ENCODE peak calls at places on chromosome 22, in nine cellular contexts. One of them, this sample, is unnamed.

GRCh38 chr22:30321461-30321860 is 5.3 kb downstream of the TBC1D10A start:
- DNase-seq in amygdala: no peak
- DNase-seq in germinal center: no peak
- DNase-seq in choroid plexus epithelial cell: no peak
- DNase-seq in ACHN: no peak
- DNase-seq in stimulated activated CD4-positive, alpha-beta T cell treated with anti-CD3 and anti-CD28 coated beads, Interleukin-4, amount 100 ng/mL, for 48 hours: no peak
- DNase-seq in AML-193: no peak
- DNase-seq in upper lobe of right lung: no peak
- DNase-seq in left lobe of liver: no peak
- DNase-seq in this sample: no peak

GRCh38 chr22:23764931-23765881 is 2.4 kb downstream of the C22orf15 start:
- DNase-seq in stimulated activated CD4-positive, alpha-beta T cell treated with anti-CD3 and anti-CD28 coated beads, Interleukin-4, amount 100 ng/mL, for 48 hours: no peak
- DNase-seq in germinal center: no peak
- DNase-seq in upper lobe of right lung: no peak
- DNase-seq in amygdala: no peak
- DNase-seq in ACHN: no peak
- DNase-seq in AML-193: no peak
- DNase-seq in choroid plexus epithelial cell: no peak
- DNase-seq in left lobe of liver: peak; percentile 90
- DNase-seq in this sample: no peak

GRCh38 chr22:42261266-42261665 is 9.2 kb downstream of the TCF20 start:
- DNase-seq in left lobe of liver: no peak
- DNase-seq in ACHN: no peak
- DNase-seq in germinal center: no peak
- DNase-seq in stimulated activated CD4-positive, alpha-beta T cell treated with anti-CD3 and anti-CD28 coated beads, Interleukin-4, amount 100 ng/mL, for 48 hours: no peak
- DNase-seq in upper lobe of right lung: no peak
- DNase-seq in choroid plexus epithelial cell: peak; percentile 69
- DNase-seq in AML-193: no peak
- DNase-seq in amygdala: no peak
- DNase-seq in this sample: no peak

GRCh38 chr22:23915230-23915754 is 21.1 kb downstream of the MIF start:
- DNase-seq in ACHN: no peak
- DNase-seq in germinal center: peak; percentile 23
- DNase-seq in choroid plexus epithelial cell: no peak
- DNase-seq in AML-193: no peak
- DNase-seq in amygdala: no peak
- DNase-seq in stimulated activated CD4-positive, alpha-beta T cell treated with anti-CD3 and anti-CD28 coated beads, Interleukin-4, amount 100 ng/mL, for 48 hours: no peak
- DNase-seq in left lobe of liver: peak; percentile 27
- DNase-seq in upper lobe of right lung: no peak
- DNase-seq in this sample: no peak

GRCh38 chr22:41052661-41053490 is 39.5 kb upstream of the EP300 start:
- DNase-seq in stimulated activated CD4-positive, alpha-beta T cell treated with anti-CD3 and anti-CD28 coated beads, Interleukin-4, amount 100 ng/mL, for 48 hours: no peak
- DNase-seq in ACHN: no peak
- DNase-seq in AML-193: no peak
- DNase-seq in amygdala: no peak
- DNase-seq in germinal center: no peak
- DNase-seq in choroid plexus epithelial cell: peak; percentile 68
- DNase-seq in left lobe of liver: no peak
- DNase-seq in upper lobe of right lung: no peak
- DNase-seq in this sample: no peak

GRCh38 chr22:19988331-19988808 is 28.3 kb downstream of the ARVCF start:
- DNase-seq in germinal center: no peak
- DNase-seq in stimulated activated CD4-positive, alpha-beta T cell treated with anti-CD3 and anti-CD28 coated beads, Interleukin-4, amount 100 ng/mL, for 48 hours: no peak
- DNase-seq in amygdala: no peak
- DNase-seq in ACHN: no peak
- DNase-seq in AML-193: no peak
- DNase-seq in left lobe of liver: no peak
- DNase-seq in choroid plexus epithelial cell: no peak
- DNase-seq in upper lobe of right lung: no peak
- DNase-seq in this sample: no peak

GRCh38 chr22:46122511-46122971 is 27.8 kb upstream of the PPARA start:
- DNase-seq in amygdala: peak; percentile 43
- DNase-seq in AML-193: peak; percentile 16
- DNase-seq in ACHN: peak; percentile 55
- DNase-seq in germinal center: peak; percentile 81
- DNase-seq in choroid plexus epithelial cell: peak; percentile 65
- DNase-seq in stimulated activated CD4-positive, alpha-beta T cell treated with anti-CD3 and anti-CD28 coated beads, Interleukin-4, amount 100 ng/mL, for 48 hours: peak; percentile 73
- DNase-seq in left lobe of liver: peak; percentile 76
- DNase-seq in upper lobe of right lung: peak; percentile 88
- DNase-seq in this sample: peak; percentile 90

GRCh38 chr22:44814266-44815098 is 62.1 kb downstream of the ARHGAP8 start:
- DNase-seq in AML-193: no peak
- DNase-seq in upper lobe of right lung: no peak
- DNase-seq in choroid plexus epithelial cell: no peak
- DNase-seq in stimulated activated CD4-positive, alpha-beta T cell treated with anti-CD3 and anti-CD28 coated beads, Interleukin-4, amount 100 ng/mL, for 48 hours: no peak
- DNase-seq in amygdala: no peak
- DNase-seq in germinal center: no peak
- DNase-seq in ACHN: no peak
- DNase-seq in left lobe of liver: no peak
- DNase-seq in this sample: no peak

GRCh38 chr22:42461511-42461910 is 29.3 kb upstream of the NFAM1 start:
- DNase-seq in germinal center: no peak
- DNase-seq in choroid plexus epithelial cell: no peak
- DNase-seq in upper lobe of right lung: no peak
- DNase-seq in amygdala: no peak
- DNase-seq in stimulated activated CD4-positive, alpha-beta T cell treated with anti-CD3 and anti-CD28 coated beads, Interleukin-4, amount 100 ng/mL, for 48 hours: no peak
- DNase-seq in AML-193: no peak
- DNase-seq in left lobe of liver: no peak
- DNase-seq in ACHN: no peak
- DNase-seq in this sample: no peak

GRCh38 chr22:28094831-28095230 is 175.8 kb upstream of the PITPNB start:
- DNase-seq in upper lobe of right lung: no peak
- DNase-seq in ACHN: no peak
- DNase-seq in AML-193: no peak
- DNase-seq in germinal center: no peak
- DNase-seq in amygdala: no peak
- DNase-seq in choroid plexus epithelial cell: no peak
- DNase-seq in stimulated activated CD4-positive, alpha-beta T cell treated with anti-CD3 and anti-CD28 coated beads, Interleukin-4, amount 100 ng/mL, for 48 hours: no peak
- DNase-seq in left lobe of liver: no peak
- DNase-seq in this sample: no peak

GRCh38 chr22:34696557-34696956 is 369.4 kb upstream of the ISX start:
- DNase-seq in AML-193: no peak
- DNase-seq in ACHN: peak; percentile 28
- DNase-seq in upper lobe of right lung: no peak
- DNase-seq in stimulated activated CD4-positive, alpha-beta T cell treated with anti-CD3 and anti-CD28 coated beads, Interleukin-4, amount 100 ng/mL, for 48 hours: no peak
- DNase-seq in germinal center: no peak
- DNase-seq in left lobe of liver: no peak
- DNase-seq in choroid plexus epithelial cell: no peak
- DNase-seq in amygdala: no peak
- DNase-seq in this sample: no peak

GRCh38 chr22:33666661-33667619 is 253.3 kb downstream of the LARGE1 start:
- DNase-seq in choroid plexus epithelial cell: no peak
- DNase-seq in AML-193: no peak
- DNase-seq in ACHN: no peak
- DNase-seq in stimulated activated CD4-positive, alpha-beta T cell treated with anti-CD3 and anti-CD28 coated beads, Interleukin-4, amount 100 ng/mL, for 48 hours: no peak
- DNase-seq in upper lobe of right lung: no peak
- DNase-seq in left lobe of liver: no peak
- DNase-seq in amygdala: no peak
- DNase-seq in germinal center: peak; percentile 5
- DNase-seq in this sample: no peak

GRCh38 chr22:44583854-44584253 is 85.8 kb upstream of the RTL6 start:
- DNase-seq in upper lobe of right lung: peak; percentile 56
- DNase-seq in left lobe of liver: no peak
- DNase-seq in choroid plexus epithelial cell: no peak
- DNase-seq in stimulated activated CD4-positive, alpha-beta T cell treated with anti-CD3 and anti-CD28 coated beads, Interleukin-4, amount 100 ng/mL, for 48 hours: no peak
- DNase-seq in ACHN: no peak
- DNase-seq in amygdala: no peak
- DNase-seq in AML-193: no peak
- DNase-seq in germinal center: no peak
- DNase-seq in this sample: no peak

GRCh38 chr22:23233746-23234408 is 53.6 kb downstream of the BCR start:
- DNase-seq in choroid plexus epithelial cell: peak; percentile 46
- DNase-seq in stimulated activated CD4-positive, alpha-beta T cell treated with anti-CD3 and anti-CD28 coated beads, Interleukin-4, amount 100 ng/mL, for 48 hours: peak; percentile 69
- DNase-seq in ACHN: peak; percentile 25
- DNase-seq in left lobe of liver: no peak
- DNase-seq in AML-193: no peak
- DNase-seq in upper lobe of right lung: no peak
- DNase-seq in amygdala: no peak
- DNase-seq in germinal center: no peak
- DNase-seq in this sample: no peak

GRCh38 chr22:39724390-39724789 is 153.8 kb downstream of the CACNA1I start:
- DNase-seq in ACHN: no peak
- DNase-seq in AML-193: no peak
- DNase-seq in stimulated activated CD4-positive, alpha-beta T cell treated with anti-CD3 and anti-CD28 coated beads, Interleukin-4, amount 100 ng/mL, for 48 hours: no peak
- DNase-seq in left lobe of liver: no peak
- DNase-seq in choroid plexus epithelial cell: peak; percentile 19
- DNase-seq in upper lobe of right lung: no peak
- DNase-seq in amygdala: no peak
- DNase-seq in germinal center: no peak
- DNase-seq in this sample: no peak

GRCh38 chr22:19879651-19879995 is 24.9 kb upstream of the GNB1L start:
- DNase-seq in choroid plexus epithelial cell: no peak
- DNase-seq in stimulated activated CD4-positive, alpha-beta T cell treated with anti-CD3 and anti-CD28 coated beads, Interleukin-4, amount 100 ng/mL, for 48 hours: no peak
- DNase-seq in ACHN: no peak
- DNase-seq in AML-193: no peak
- DNase-seq in germinal center: no peak
- DNase-seq in left lobe of liver: no peak
- DNase-seq in upper lobe of right lung: no peak
- DNase-seq in amygdala: no peak
- DNase-seq in this sample: peak; percentile 31

GRCh38 chr22:37484115-37485005 is 1.8 kb downstream of the MFNG start:
- DNase-seq in ACHN: no peak
- DNase-seq in left lobe of liver: peak; percentile 73
- DNase-seq in choroid plexus epithelial cell: peak; percentile 41
- DNase-seq in stimulated activated CD4-positive, alpha-beta T cell treated with anti-CD3 and anti-CD28 coated beads, Interleukin-4, amount 100 ng/mL, for 48 hours: peak; percentile 70
- DNase-seq in AML-193: peak; percentile 75
- DNase-seq in germinal center: peak; percentile 71
- DNase-seq in upper lobe of right lung: peak; percentile 91
- DNase-seq in amygdala: peak; percentile 29
- DNase-seq in this sample: no peak

GRCh38 chr22:38758276-38758945 is 2.6 kb upstream of the SUN2 start:
- DNase-seq in AML-193: no peak
- DNase-seq in left lobe of liver: no peak
- DNase-seq in amygdala: no peak
- DNase-seq in choroid plexus epithelial cell: no peak
- DNase-seq in ACHN: no peak
- DNase-seq in germinal center: no peak
- DNase-seq in upper lobe of right lung: no peak
- DNase-seq in stimulated activated CD4-positive, alpha-beta T cell treated with anti-CD3 and anti-CD28 coated beads, Interleukin-4, amount 100 ng/mL, for 48 hours: peak; percentile 68
- DNase-seq in this sample: no peak

GRCh38 chr22:49847751-49848689 is 5.6 kb upstream of the ZBED4 start:
- DNase-seq in upper lobe of right lung: peak; percentile 80
- DNase-seq in AML-193: peak; percentile 65
- DNase-seq in left lobe of liver: no peak
- DNase-seq in amygdala: no peak
- DNase-seq in choroid plexus epithelial cell: no peak
- DNase-seq in ACHN: no peak
- DNase-seq in germinal center: no peak
- DNase-seq in stimulated activated CD4-positive, alpha-beta T cell treated with anti-CD3 and anti-CD28 coated beads, Interleukin-4, amount 100 ng/mL, for 48 hours: no peak
- DNase-seq in this sample: no peak

GRCh38 chr22:32232447-32232846 is 22.7 kb downstream of the SLC5A4 start:
- DNase-seq in germinal center: no peak
- DNase-seq in upper lobe of right lung: no peak
- DNase-seq in left lobe of liver: no peak
- DNase-seq in choroid plexus epithelial cell: no peak
- DNase-seq in amygdala: no peak
- DNase-seq in ACHN: no peak
- DNase-seq in stimulated activated CD4-positive, alpha-beta T cell treated with anti-CD3 and anti-CD28 coated beads, Interleukin-4, amount 100 ng/mL, for 48 hours: no peak
- DNase-seq in AML-193: no peak
- DNase-seq in this sample: no peak

GRCh38 chr22:38504731-38505594 is 1.1 kb downstream of the DDX17 start:
- DNase-seq in choroid plexus epithelial cell: peak; percentile 61
- DNase-seq in upper lobe of right lung: peak; percentile 85
- DNase-seq in ACHN: peak; percentile 44
- DNase-seq in stimulated activated CD4-positive, alpha-beta T cell treated with anti-CD3 and anti-CD28 coated beads, Interleukin-4, amount 100 ng/mL, for 48 hours: peak; percentile 51
- DNase-seq in AML-193: peak; percentile 40
- DNase-seq in germinal center: peak; percentile 13
- DNase-seq in left lobe of liver: no peak
- DNase-seq in amygdala: no peak
- DNase-seq in this sample: no peak

GRCh38 chr22:17891427-17892167 is 117.3 kb upstream of the BID start:
- DNase-seq in ACHN: no peak
- DNase-seq in germinal center: no peak
- DNase-seq in left lobe of liver: peak; percentile 78
- DNase-seq in choroid plexus epithelial cell: no peak
- DNase-seq in upper lobe of right lung: no peak
- DNase-seq in amygdala: peak; percentile 51
- DNase-seq in stimulated activated CD4-positive, alpha-beta T cell treated with anti-CD3 and anti-CD28 coated beads, Interleukin-4, amount 100 ng/mL, for 48 hours: no peak
- DNase-seq in AML-193: no peak
- DNase-seq in this sample: peak; percentile 68

GRCh38 chr22:32539631-32540449 is 65.2 kb downstream of the FBXO7 start:
- DNase-seq in AML-193: no peak
- DNase-seq in germinal center: no peak
- DNase-seq in left lobe of liver: peak; percentile 89
- DNase-seq in choroid plexus epithelial cell: no peak
- DNase-seq in upper lobe of right lung: no peak
- DNase-seq in amygdala: no peak
- DNase-seq in ACHN: no peak
- DNase-seq in stimulated activated CD4-positive, alpha-beta T cell treated with anti-CD3 and anti-CD28 coated beads, Interleukin-4, amount 100 ng/mL, for 48 hours: no peak
- DNase-seq in this sample: no peak

GRCh38 chr22:38352436-38352835 is 35.2 kb upstream of the CSNK1E start:
- DNase-seq in ACHN: no peak
- DNase-seq in AML-193: no peak
- DNase-seq in stimulated activated CD4-positive, alpha-beta T cell treated with anti-CD3 and anti-CD28 coated beads, Interleukin-4, amount 100 ng/mL, for 48 hours: no peak
- DNase-seq in germinal center: no peak
- DNase-seq in choroid plexus epithelial cell: no peak
- DNase-seq in left lobe of liver: peak; percentile 42
- DNase-seq in amygdala: no peak
- DNase-seq in upper lobe of right lung: peak; percentile 26
- DNase-seq in this sample: no peak

GRCh38 chr22:34688825-34689224 is 377.1 kb upstream of the ISX start:
- DNase-seq in germinal center: no peak
- DNase-seq in AML-193: no peak
- DNase-seq in choroid plexus epithelial cell: no peak
- DNase-seq in left lobe of liver: no peak
- DNase-seq in amygdala: no peak
- DNase-seq in ACHN: no peak
- DNase-seq in stimulated activated CD4-positive, alpha-beta T cell treated with anti-CD3 and anti-CD28 coated beads, Interleukin-4, amount 100 ng/mL, for 48 hours: no peak
- DNase-seq in upper lobe of right lung: no peak
- DNase-seq in this sample: no peak

GRCh38 chr22:39960791-39961746 is 872 bp downstream of the TMA7B start:
- DNase-seq in upper lobe of right lung: no peak
- DNase-seq in ACHN: no peak
- DNase-seq in stimulated activated CD4-positive, alpha-beta T cell treated with anti-CD3 and anti-CD28 coated beads, Interleukin-4, amount 100 ng/mL, for 48 hours: peak; percentile 38
- DNase-seq in AML-193: peak; percentile 85
- DNase-seq in amygdala: no peak
- DNase-seq in germinal center: no peak
- DNase-seq in choroid plexus epithelial cell: peak; percentile 99
- DNase-seq in left lobe of liver: no peak
- DNase-seq in this sample: no peak

GRCh38 chr22:11253000-11253511 is 4274.9 kb upstream of the OR11H1 start:
- DNase-seq in amygdala: no peak
- DNase-seq in stimulated activated CD4-positive, alpha-beta T cell treated with anti-CD3 and anti-CD28 coated beads, Interleukin-4, amount 100 ng/mL, for 48 hours: no peak
- DNase-seq in upper lobe of right lung: peak; percentile 46
- DNase-seq in germinal center: no peak
- DNase-seq in choroid plexus epithelial cell: no peak
- DNase-seq in left lobe of liver: peak; percentile 39
- DNase-seq in AML-193: no peak
- DNase-seq in ACHN: no peak
- DNase-seq in this sample: no peak

GRCh38 chr22:32562916-32563315 is 88.3 kb downstream of the FBXO7 start:
- DNase-seq in choroid plexus epithelial cell: no peak
- DNase-seq in stimulated activated CD4-positive, alpha-beta T cell treated with anti-CD3 and anti-CD28 coated beads, Interleukin-4, amount 100 ng/mL, for 48 hours: no peak
- DNase-seq in ACHN: no peak
- DNase-seq in upper lobe of right lung: no peak
- DNase-seq in amygdala: no peak
- DNase-seq in germinal center: no peak
- DNase-seq in AML-193: no peak
- DNase-seq in left lobe of liver: no peak
- DNase-seq in this sample: no peak

GRCh38 chr22:26168199-26168915 is 905 bp upstream of the SEZ6L start:
- DNase-seq in left lobe of liver: no peak
- DNase-seq in ACHN: no peak
- DNase-seq in stimulated activated CD4-positive, alpha-beta T cell treated with anti-CD3 and anti-CD28 coated beads, Interleukin-4, amount 100 ng/mL, for 48 hours: no peak
- DNase-seq in choroid plexus epithelial cell: no peak
- DNase-seq in upper lobe of right lung: no peak
- DNase-seq in germinal center: no peak
- DNase-seq in AML-193: no peak
- DNase-seq in amygdala: no peak
- DNase-seq in this sample: no peak

GRCh38 chr22:32219030-32219429 is 14.2 kb upstream of the RFPL2 start:
- DNase-seq in AML-193: peak; percentile 90
- DNase-seq in choroid plexus epithelial cell: no peak
- DNase-seq in stimulated activated CD4-positive, alpha-beta T cell treated with anti-CD3 and anti-CD28 coated beads, Interleukin-4, amount 100 ng/mL, for 48 hours: no peak
- DNase-seq in ACHN: no peak
- DNase-seq in amygdala: no peak
- DNase-seq in left lobe of liver: no peak
- DNase-seq in germinal center: no peak
- DNase-seq in upper lobe of right lung: no peak
- DNase-seq in this sample: no peak

GRCh38 chr22:22730655-22731373 is 86.4 kb downstream of the GGTLC2 start:
- DNase-seq in AML-193: no peak
- DNase-seq in stimulated activated CD4-positive, alpha-beta T cell treated with anti-CD3 and anti-CD28 coated beads, Interleukin-4, amount 100 ng/mL, for 48 hours: no peak
- DNase-seq in ACHN: no peak
- DNase-seq in left lobe of liver: no peak
- DNase-seq in choroid plexus epithelial cell: no peak
- DNase-seq in amygdala: no peak
- DNase-seq in germinal center: no peak
- DNase-seq in upper lobe of right lung: no peak
- DNase-seq in this sample: no peak